ENCODE peak calls at places on chromosomes 6 and 20, in four cellular contexts. N is choroid plexus epithelial cell, S is neural progenitor cell, M is MCF 10A. V is an unnamed sample.

GRCh38 chr6:150229775-150230561 is 87.1 kb downstream of the PPP1R14C start:
- DNase-seq in M (no peak), N (no peak), S (no peak), V (peak; percentile 48)

GRCh38 chr6:148195511-148195910 is 147.1 kb upstream of the SASH1 start:
- DNase-seq in S (no peak), N (no peak), M (no peak), V (no peak)

GRCh38 chr6:106547053-106547414 is 82.3 kb downstream of the RTN4IP1 start:
- DNase-seq in S (no peak), N (peak; percentile 25), M (no peak), V (no peak)

GRCh38 chr6:114075300-114075699 is 104.4 kb upstream of the HDAC2 start:
- DNase-seq in N (no peak), M (no peak), S (no peak), V (no peak)

GRCh38 chr6:105805581-105806023 is 280.5 kb upstream of the PRDM1 start:
- DNase-seq in M (peak; percentile 42), N (peak; percentile 28), S (no peak), V (no peak)

GRCh38 chr6:147040521-147040920 is 163.7 kb upstream of the STXBP5 start:
- DNase-seq in N (no peak), S (no peak), M (no peak), V (no peak)

GRCh38 chr20:58246346-58246745 is 17.9 kb upstream of the ANKRD60 start:
- DNase-seq in N (peak; percentile 72), M (peak; percentile 29), S (peak; percentile 42), V (no peak)

GRCh38 chr20:45629496-45630100 is at the start of gene WFDC10A:
- DNase-seq in N (peak; percentile 71), M (peak; percentile 72), S (peak; percentile 66), V (peak; percentile 83)

GRCh38 chr6:42454428-42454791 is 2.7 kb upstream of the TRERF1 start:
- DNase-seq in S (peak; percentile 70), N (no peak), M (no peak), V (no peak)

GRCh38 chr6:125114248-125114858 is 39.2 kb upstream of the TPD52L1 start:
- DNase-seq in N (peak; percentile 79), M (peak; percentile 74), S (peak; percentile 43), V (peak; percentile 34)

GRCh38 chr6:170111816-170112582 is 178.9 kb downstream of the DLL1 start:
- DNase-seq in N (no peak), M (no peak), S (no peak), V (no peak)

GRCh38 chr6:108947114-108947854 is 99.1 kb downstream of the ARMC2 start:
- DNase-seq in N (peak; percentile 98), M (peak; percentile 87), S (no peak), V (peak; percentile 80)

GRCh38 chr6:167839755-167840154 is 13.0 kb downstream of the AFDN start:
- DNase-seq in S (peak; percentile 54), N (no peak), M (no peak), V (no peak)

GRCh38 chr20:53389516-53389915 is 204.1 kb downstream of the ZNF217 start:
- DNase-seq in N (no peak), S (no peak), M (no peak), V (no peak)

GRCh38 chr6:45803071-45803470 is 212.6 kb downstream of the CLIC5 start:
- DNase-seq in M (no peak), N (no peak), S (no peak), V (no peak)

GRCh38 chr6:161010418-161010817 is 18.8 kb downstream of the MAP3K4 start:
- DNase-seq in M (peak; percentile 14), S (no peak), N (peak; percentile 54), V (peak; percentile 37)

GRCh38 chr20:63121246-63121645 is 94.7 kb downstream of the YTHDF1 start:
- DNase-seq in N (no peak), S (no peak), M (no peak), V (no peak)

GRCh38 chr6:92433911-92434310 is 985.4 kb downstream of the EPHA7 start:
- DNase-seq in M (no peak), N (no peak), S (no peak), V (no peak)

GRCh38 chr20:34747479-34747878 is 43.3 kb downstream of the TP53INP2 start:
- DNase-seq in M (no peak), S (no peak), N (no peak), V (no peak)

GRCh38 chr20:12941025-12941424 is 67.7 kb upstream of the SPTLC3 start:
- DNase-seq in S (no peak), M (peak; percentile 69), N (peak; percentile 79), V (no peak)

GRCh38 chr20:63070771-63071540 is 64.2 kb upstream of the BHLHE23 start:
- DNase-seq in S (no peak), N (no peak), M (no peak), V (no peak)

GRCh38 chr6:25490018-25490865 is 161.8 kb upstream of the SCGN start:
- DNase-seq in M (peak; percentile 88), N (peak; percentile 88), S (peak; percentile 91), V (peak; percentile 60)

GRCh38 chr6:7267521-7268091 is 45.4 kb downstream of the SSR1 start:
- DNase-seq in S (no peak), M (peak; percentile 99), N (peak; percentile 93), V (peak; percentile 98)

GRCh38 chr6:148021715-148022114 is 320.9 kb upstream of the SASH1 start:
- DNase-seq in M (no peak), S (no peak), N (no peak), V (no peak)

GRCh38 chr6:146433881-146434741 is 109.5 kb upstream of the RAB32 start:
- DNase-seq in M (no peak), N (peak; percentile 16), S (peak; percentile 64), V (no peak)

GRCh38 chr6:45212976-45213375 is 115.2 kb upstream of the RUNX2 start:
- DNase-seq in M (no peak), N (no peak), S (peak; percentile 9), V (no peak)

GRCh38 chr6:134288538-134289203 is 29.2 kb downstream of the SGK1 start:
- DNase-seq in N (peak; percentile 97), S (no peak), M (peak; percentile 75), V (peak; percentile 52)

GRCh38 chr6:157599191-157599590 is 218.2 kb downstream of the ZDHHC14 start:
- DNase-seq in M (no peak), N (no peak), S (no peak), V (no peak)

GRCh38 chr20:48169650-48170049 is 384.4 kb upstream of the SULF2 start:
- DNase-seq in M (no peak), S (no peak), N (no peak), V (no peak)

GRCh38 chr6:80594461-80594860 is 488.0 kb downstream of the BCKDHB start:
- DNase-seq in M (no peak), N (peak; percentile 15), S (no peak), V (no peak)

GRCh38 chr6:104537185-104537584 is 322.5 kb downstream of the HACE1 start:
- DNase-seq in S (no peak), N (peak; percentile 75), M (peak; percentile 57), V (peak; percentile 14)

DNA sequence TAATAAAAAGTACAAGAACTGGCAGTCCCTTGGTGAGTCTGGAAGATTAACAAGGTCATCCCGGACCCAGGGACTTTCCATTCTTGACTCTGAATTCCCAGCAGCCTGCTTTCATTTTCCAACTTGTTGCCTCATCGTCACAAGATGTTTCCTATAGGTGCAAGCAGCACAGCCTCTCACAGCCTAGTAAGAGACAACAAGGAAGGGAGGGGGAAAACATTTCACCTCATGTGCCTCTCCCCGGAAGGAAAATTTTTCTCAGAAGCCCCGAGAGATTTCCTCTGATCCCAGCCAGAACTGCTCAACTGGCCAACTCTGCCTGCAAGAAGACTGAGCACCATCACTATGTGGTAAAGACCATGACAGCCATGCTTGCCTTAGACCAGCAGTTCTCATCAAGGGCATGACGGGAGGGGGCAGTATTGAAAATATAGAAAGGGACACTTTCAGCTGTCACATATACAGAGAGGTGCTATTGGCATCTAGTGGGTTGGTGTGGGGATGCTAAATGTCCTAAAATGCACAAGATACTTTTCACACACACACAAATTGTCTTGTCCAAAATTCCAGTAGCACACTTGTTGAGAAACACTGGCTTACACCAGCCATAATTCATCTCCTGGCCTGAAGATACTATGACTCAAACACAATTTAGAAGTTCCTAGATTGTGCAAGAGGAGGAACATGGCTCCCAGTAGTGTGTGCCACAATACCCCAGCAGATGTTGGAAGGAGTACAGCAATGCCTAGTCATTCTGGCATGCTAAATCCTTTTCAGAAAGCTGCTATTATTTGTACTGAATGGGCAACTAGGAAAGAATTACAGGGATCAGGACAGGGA is 10.8 kb upstream of the WTAP start:
- DNase-seq in S (no peak), N (peak; percentile 93), M (peak; percentile 97), V (peak; percentile 78)
- TF ChIP-seq CTCF in S (no peak), N (no peak), M (no peak), V (no peak)

DNA sequence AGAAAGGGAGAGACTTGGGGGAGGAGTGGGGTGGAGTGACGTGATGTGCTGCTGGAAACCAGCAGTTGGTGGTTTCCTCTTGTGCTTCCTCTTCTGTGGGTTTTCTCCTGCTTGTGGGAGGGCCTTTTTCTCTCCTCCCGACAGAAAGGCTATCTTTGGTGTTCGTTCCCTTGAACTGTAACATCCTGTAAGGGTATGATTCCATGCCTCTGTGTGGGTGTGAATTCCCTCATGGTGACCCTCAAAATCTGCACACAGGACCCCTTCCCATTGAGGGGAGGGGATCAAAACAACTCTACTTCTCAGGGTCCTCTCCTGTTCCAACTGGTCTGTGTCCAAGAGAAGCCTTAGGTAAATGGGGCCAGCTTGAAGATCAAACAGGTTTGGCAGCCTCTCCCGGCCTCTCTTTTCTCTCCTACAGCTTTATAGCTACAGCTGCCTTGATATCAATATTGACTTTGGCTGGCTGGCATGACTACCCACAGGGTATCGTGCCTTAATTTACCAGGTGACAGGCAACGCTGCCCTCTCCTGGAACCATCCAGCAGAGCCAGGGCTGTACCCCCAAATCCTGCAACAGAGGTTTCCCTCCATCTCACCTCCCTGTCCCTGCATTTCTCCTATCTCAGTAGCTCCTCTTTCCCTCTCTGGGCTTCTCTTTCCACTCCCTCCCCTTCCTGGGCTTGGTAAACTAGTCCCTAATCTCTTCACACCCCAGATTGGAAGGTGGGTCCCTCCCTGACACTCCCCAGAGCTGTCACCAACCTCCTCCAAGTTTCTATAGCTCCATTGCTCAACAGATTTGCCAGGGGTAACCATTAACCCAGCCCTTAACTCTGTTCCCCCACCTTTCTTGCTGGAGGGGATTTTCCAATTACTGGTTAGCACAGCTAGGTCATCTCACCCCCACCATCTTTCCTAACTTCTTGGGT is 1.5 kb upstream of the MSH5 start:
- DNase-seq in N (peak; percentile 93), S (no peak), M (peak; percentile 57), V (peak; percentile 48)
- TF ChIP-seq CTCF in N (peak; percentile 40), S (peak; percentile 39), M (no peak), V (no peak)

DNA sequence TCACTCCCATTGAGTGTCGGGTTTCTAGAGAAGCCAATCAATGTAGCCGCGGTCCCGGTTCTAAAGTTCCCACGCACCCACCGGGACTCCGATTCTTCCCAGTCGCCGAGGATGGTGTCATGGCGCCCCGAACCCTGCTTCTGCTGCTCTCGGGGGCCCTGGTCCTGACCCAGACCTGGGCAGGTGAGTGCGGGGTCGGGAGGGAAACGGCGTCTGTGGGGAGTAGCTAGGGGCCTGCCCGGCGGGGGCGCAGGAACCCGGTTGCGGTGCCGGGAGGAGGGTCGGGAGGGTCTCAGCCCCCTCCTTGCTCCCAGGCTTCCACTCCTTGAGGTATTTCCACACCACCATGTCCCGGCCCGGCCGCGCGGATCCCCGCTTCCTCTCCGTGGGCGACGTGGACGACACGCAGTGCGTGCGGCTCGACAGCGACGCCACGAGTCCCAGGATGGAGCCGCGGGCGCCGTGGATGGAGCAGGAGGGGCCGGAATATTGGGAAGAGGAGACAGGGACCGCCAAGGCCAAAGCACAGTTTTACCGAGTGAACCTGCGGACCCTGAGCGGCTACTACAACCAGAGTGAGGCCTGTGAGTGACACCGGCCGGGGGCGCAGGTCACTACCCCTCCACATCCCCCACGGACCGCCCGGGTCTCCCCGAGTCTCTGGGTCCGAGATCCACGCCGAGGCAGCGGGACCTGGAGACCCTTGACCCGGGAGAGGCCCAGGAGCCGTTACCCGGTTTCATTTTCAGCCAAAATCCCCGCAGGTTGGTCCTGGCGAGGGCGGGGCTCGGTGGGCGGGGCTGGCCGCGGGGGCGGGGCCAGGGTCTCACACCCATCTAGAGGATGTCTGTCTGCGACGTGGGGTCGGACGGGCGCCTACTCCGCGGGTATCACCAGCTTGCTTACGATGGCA is 35.2 kb upstream of the HLA-G start:
- DNase-seq in M (peak; percentile 30), S (peak; percentile 40), N (peak; percentile 10), V (peak; percentile 67)
- TF ChIP-seq CTCF in M (peak; percentile 14), S (peak; percentile 48), N (peak; percentile 54), V (peak; percentile 75)

GRCh38 chr20:44208770-44209169 is 1.8 kb downstream of the OSER1 start:
- DNase-seq in N (peak; percentile 30), S (no peak), M (peak; percentile 30), V (no peak)
- TF ChIP-seq CTCF in N (peak; percentile 11), S (no peak), M (no peak), V (no peak)